ENCODE peak calls at places on chromosome 20, in nine cellular contexts. Q is cardiac muscle cell; D is fibroblast of lung; W is stomach; N is upper lobe of right lung; V is naive thymus-derived CD4-positive, alpha-beta T cell; Z is PC-9; K is neural progenitor cell; P is H9. R is an unnamed sample.

GRCh38 chr20:52972965-52973819 is 1.0 kb downstream of the TSHZ2 start:
- DNase-seq in Q (peak), D (no peak), W (no peak), N (no peak), V (peak), Z (no peak), K (peak), P (peak), R (no peak)

GRCh38 chr20:21214431-21214830 is 88.5 kb downstream of the KIZ start:
- DNase-seq in Q (no peak), D (peak), W (no peak), N (no peak), V (no peak), Z (peak), K (peak), P (no peak), R (no peak)

GRCh38 chr20:1841554-1842140 is 53.6 kb upstream of the SIRPA start:
- DNase-seq in Q (no peak), D (no peak), W (no peak), N (no peak), V (no peak), Z (no peak), K (no peak), P (no peak), R (peak)

GRCh38 chr20:50798650-50799049 is 3.8 kb downstream of the BCAS4 start:
- DNase-seq in Q (no peak), D (peak), W (no peak), N (no peak), V (no peak), Z (no peak), K (no peak), P (no peak), R (no peak)

GRCh38 chr20:60224914-60225313 is 266.7 kb downstream of the CDH26 start:
- DNase-seq in Q (peak), D (no peak), W (no peak), N (no peak), V (no peak), Z (no peak), K (peak), P (peak), R (peak)

GRCh38 chr20:12928755-12929401 is 79.9 kb upstream of the SPTLC3 start:
- DNase-seq in Q (no peak), D (peak), W (no peak), N (no peak), V (no peak), Z (peak), K (no peak), P (no peak), R (no peak)

GRCh38 chr20:59830107-59831023 is 103.1 kb downstream of the SYCP2 start:
- DNase-seq in Q (no peak), D (no peak), W (no peak), N (no peak), V (no peak), Z (no peak), K (no peak), P (no peak), R (no peak)

GRCh38 chr20:59007758-59008511 is 881 bp upstream of the CTSZ start:
- DNase-seq in Q (no peak), D (no peak), W (peak), N (peak), V (no peak), Z (no peak), K (no peak), P (no peak), R (peak)

DNA sequence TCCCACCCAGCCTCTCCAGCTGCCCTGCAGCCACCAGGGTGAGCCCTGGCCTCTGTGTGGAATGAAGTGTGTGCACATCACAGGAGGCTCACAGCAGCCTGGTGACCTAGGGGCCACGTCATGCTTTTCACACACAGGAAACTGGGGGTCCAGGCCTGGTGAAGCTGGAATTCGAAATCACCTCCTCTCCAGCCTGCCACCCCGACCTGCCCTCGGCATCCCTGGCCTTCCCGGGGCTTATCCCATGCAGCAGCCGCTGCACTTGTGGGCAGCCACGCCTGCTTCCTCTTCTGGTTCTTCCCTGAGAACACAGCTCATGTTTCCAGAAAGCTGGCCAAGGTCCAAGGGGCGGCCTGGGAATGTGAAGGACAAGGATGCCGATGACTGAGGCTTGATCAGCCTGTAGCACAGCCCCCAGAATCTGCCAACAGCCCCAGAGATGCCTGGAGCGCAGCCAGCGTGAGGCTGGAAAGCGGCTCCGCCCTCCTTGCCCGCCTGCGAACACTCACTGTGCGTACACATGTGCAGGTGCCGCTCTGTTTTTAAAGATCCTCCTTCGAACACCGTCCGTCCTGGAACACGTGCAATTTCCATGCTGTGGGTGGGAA is 4.2 kb upstream of the NTSR1 start:
- DNase-seq in Q (peak), D (peak), W (peak), N (peak), V (no peak), Z (peak), K (no peak), P (no peak), R (peak)
- H3K27ac ChIP-seq in Q (no peak), D (peak), W (no peak), N (no peak), V (no peak), Z (peak), K (no peak), P (no peak), R (no peak)

DNA sequence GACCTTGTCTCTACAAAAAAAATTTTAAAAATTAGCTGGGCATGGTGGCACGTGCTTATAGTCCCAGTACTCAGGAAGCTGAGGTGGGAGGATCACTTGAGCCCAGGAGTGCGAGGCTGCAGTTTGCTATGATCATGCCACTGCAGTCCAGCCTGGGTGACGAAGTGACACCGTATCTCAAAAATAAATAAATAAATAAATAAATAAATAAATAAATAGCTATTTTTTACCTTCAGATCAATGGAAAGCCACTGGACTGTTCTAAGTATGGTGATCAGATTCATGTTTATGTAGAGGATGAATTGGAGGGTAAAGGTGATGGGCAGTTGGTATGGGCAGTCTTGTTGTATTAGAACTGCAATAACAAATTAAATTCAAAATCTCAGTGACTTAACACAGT is 24.0 kb downstream of the DSTN start:
- DNase-seq in Q (no peak), D (no peak), W (no peak), N (no peak), V (no peak), Z (no peak), K (no peak), P (no peak), R (no peak)
- H3K27ac ChIP-seq in Q (peak), D (no peak), W (peak), N (peak), V (no peak), Z (peak), K (no peak), P (no peak), R (no peak)

GRCh38 chr20:22795455-22795854 is 211.1 kb upstream of the FOXA2 start:
- DNase-seq in Q (no peak), D (no peak), W (no peak), N (no peak), V (no peak), Z (no peak), K (no peak), P (no peak), R (no peak)
- H3K27ac ChIP-seq in Q (no peak), D (peak), W (peak), N (no peak), V (no peak), Z (peak), K (no peak), P (no peak), R (no peak)

GRCh38 chr20:57675773-57676172 is 34.0 kb downstream of the PMEPA1 start:
- DNase-seq in Q (no peak), D (no peak), W (no peak), N (no peak), V (no peak), Z (no peak), K (no peak), P (no peak), R (no peak)
- H3K27ac ChIP-seq in Q (no peak), D (no peak), W (no peak), N (no peak), V (no peak), Z (peak), K (no peak), P (no peak), R (no peak)

DNA sequence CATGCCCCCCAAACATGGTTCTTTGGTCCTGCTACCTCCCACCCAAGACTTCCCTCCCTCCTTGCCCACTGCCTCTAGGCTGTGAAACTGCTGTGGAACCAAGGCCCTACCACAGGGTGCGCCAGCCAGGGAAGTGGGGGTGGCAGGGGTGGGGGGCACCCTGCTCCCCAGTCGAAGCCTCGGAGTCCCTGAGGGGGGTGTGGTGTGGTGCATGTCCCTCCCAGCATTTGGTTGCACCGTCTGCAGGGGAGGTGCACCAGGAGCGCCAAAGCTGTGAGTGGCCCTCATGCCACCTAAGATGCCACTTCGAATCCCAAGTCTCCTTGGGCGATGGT is 1.8 kb downstream of the RGS19 start:
- DNase-seq in Q (no peak), D (no peak), W (no peak), N (no peak), V (no peak), Z (no peak), K (no peak), P (no peak), R (no peak)
- H3K27ac ChIP-seq in Q (no peak), D (no peak), W (peak), N (peak), V (peak), Z (no peak), K (no peak), P (no peak), R (peak)

R was measured in HL-60.